ENCODE peak calls at places on chromosome 7, in four cellular contexts. S, D, L and N are unnamed samples.

GRCh38 chr7:22550514-22551010 is 50.6 kb upstream of the STEAP1B start:
- DNase-seq in S (no peak), D (no peak), L (no peak), N (no peak)

GRCh38 chr7:152000191-152000590 is 25.3 kb upstream of the GALNT11 start:
- DNase-seq in S (no peak), D (no peak), L (no peak), N (no peak)

GRCh38 chr7:78151229-78151628 is 352.7 kb downstream of the PHTF2 start:
- DNase-seq in S (no peak), D (no peak), L (no peak), N (no peak)

GRCh38 chr7:76108540-76109233 is 60.8 kb downstream of the MDH2 start:
- DNase-seq in S (peak), D (no peak), L (peak), N (no peak)

GRCh38 chr7:130141161-130141857 is 63.9 kb downstream of the TMEM209 start:
- DNase-seq in S (no peak), D (peak), L (no peak), N (peak)

GRCh38 chr7:158348446-158348845 is 239.2 kb downstream of the PTPRN2 start:
- DNase-seq in S (no peak), D (no peak), L (no peak), N (no peak)

GRCh38 chr7:120996333-120996982 is 7.9 kb downstream of the CPED1 start:
- DNase-seq in S (no peak), D (peak), L (no peak), N (no peak)

GRCh38 chr7:106010331-106010730 is 47.3 kb downstream of the CDHR3 start:
- DNase-seq in S (no peak), D (no peak), L (no peak), N (no peak)

GRCh38 chr7:749121-749520 is 22.0 kb upstream of the PRKAR1B start:
- DNase-seq in S (no peak), D (no peak), L (peak), N (peak)

DNA sequence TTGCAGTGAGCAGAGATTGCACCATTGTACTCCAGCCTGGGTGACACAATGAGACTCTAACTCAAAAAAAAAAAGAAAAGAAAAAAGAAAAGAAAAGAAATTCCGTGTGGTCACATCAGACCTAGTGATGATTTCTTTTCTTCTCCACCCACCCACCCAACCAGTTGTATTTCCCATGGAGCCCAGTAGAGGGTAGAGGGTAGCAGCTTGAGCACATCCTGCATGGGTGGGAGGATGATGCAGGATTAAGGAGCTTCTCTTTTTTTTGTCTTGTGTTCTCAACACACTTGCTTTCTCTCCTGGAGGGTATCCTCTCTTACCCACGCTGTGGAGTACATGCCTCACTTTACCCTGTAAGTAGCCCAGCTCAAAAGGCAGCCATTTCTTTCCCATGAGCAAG is 118.6 kb upstream of the CARD11 start:
- DNase-seq in S (no peak), D (no peak), L (no peak), N (no peak)
- TF ChIP-seq CTCF in S (no peak), D (no peak), L (no peak), N (no peak)

GRCh38 chr7:101169838-101170531 is 4.6 kb upstream of the VGF start:
- DNase-seq in S (peak), D (peak), L (peak), N (peak)

GRCh38 chr7:101172005-101172853 is 6.9 kb upstream of the VGF start:
- DNase-seq in S (no peak), D (no peak), L (no peak), N (no peak)

GRCh38 chr7:101172854-101173751 is 7.0 kb downstream of the NAT16 start:
- DNase-seq in S (peak), D (no peak), L (no peak), N (no peak)

GRCh38 chr7:101170617-101171441 is 5.5 kb upstream of the VGF start:
- DNase-seq in S (no peak), D (no peak), L (no peak), N (no peak)

DNA sequence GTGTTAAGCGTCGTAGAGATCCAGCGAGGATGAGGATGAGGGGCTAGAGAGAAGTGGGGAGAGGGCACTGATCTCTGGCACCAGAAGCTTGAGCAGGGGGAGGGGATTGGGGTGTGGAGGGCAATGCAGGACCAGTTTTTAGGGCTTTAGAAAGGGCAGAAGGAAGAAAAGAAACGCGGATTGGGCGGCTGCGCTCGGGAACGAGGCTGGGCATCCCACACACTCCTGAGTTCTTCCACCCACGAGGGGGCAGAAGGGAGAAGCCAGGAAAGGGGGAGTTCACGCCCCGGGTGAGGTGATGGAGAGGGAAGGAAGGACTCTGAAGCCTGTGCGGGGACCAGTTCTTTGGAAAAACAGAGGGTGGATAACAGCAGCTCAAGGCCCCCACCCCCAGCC is 6.1 kb upstream of the VGF start:
- DNase-seq in S (no peak), D (no peak), L (no peak), N (no peak)
- TF ChIP-seq CTCF in S (no peak), D (no peak), L (peak), N (no peak)

GRCh38 chr7:32140540-32140939 is 70.3 kb upstream of the PDE1C start:
- DNase-seq in S (no peak), D (no peak), L (no peak), N (no peak)
- TF ChIP-seq CTCF in S (no peak), D (no peak), L (no peak), N (no peak)

GRCh38 chr7:20267482-20267881 is 50.3 kb upstream of the MACC1 start:
- DNase-seq in S (no peak), D (no peak), L (no peak), N (no peak)
- TF ChIP-seq CTCF in S (no peak), D (no peak), L (no peak), N (no peak)